ENCODE peak calls at places on chromosomes 4 and X, in nine cellular contexts. W is IMR-90; B is fibroblast of mammary gland; E is AG10803; X is right atrium auricular region; T is stimulated activated CD8-positive, alpha-beta memory T cell treated with anti-CD3 and anti-CD28 coated beads, Interleukin-12 subunit alpha, Interleukin-12 subunit beta, amount 100 ng/mL, for 4 hours; O is GM04504; A is NCI-H748 treated with DMSO at 0.1 percent for 48 hours; Y is NCI-H1092 treated with DMSO at 0.1 percent for 48 hours. N is an unnamed sample.

GRCh38 chr4:140637836-140638235 is 69.1 kb upstream of the UCP1 start:
- DNase-seq in B (peak), T (no peak), W (no peak), Y (peak), O (no peak), E (peak), X (no peak), A (peak), N (peak)

GRCh38 chrX:101759000-101759399 is 99.3 kb upstream of the ARMCX2 start:
- DNase-seq in A (no peak), X (no peak), O (peak), W (peak), B (peak), T (no peak), E (peak), Y (peak), N (peak)

GRCh38 chr4:145307120-145307519 is 126.7 kb upstream of the OTUD4 start:
- DNase-seq in A (no peak), B (no peak), E (no peak), Y (no peak), W (no peak), X (no peak), O (no peak), T (no peak), N (no peak)

GRCh38 chrX:20477836-20478532 is 211.3 kb upstream of the RPS6KA3 start:
- DNase-seq in X (no peak), T (no peak), W (no peak), A (peak), E (no peak), Y (peak), B (no peak), O (no peak), N (no peak)

GRCh38 chr4:99301376-99302164 is 10.8 kb upstream of the ADH1A start:
- DNase-seq in O (peak), T (no peak), A (no peak), X (no peak), E (peak), B (peak), W (peak), Y (no peak), N (no peak)

GRCh38 chr4:7323872-7324650 is 110.7 kb downstream of the PSAPL1 start:
- DNase-seq in E (no peak), T (no peak), X (no peak), O (no peak), W (no peak), Y (peak), B (no peak), A (peak), N (no peak)

GRCh38 chrX:77640702-77641101 is 145.3 kb downstream of the ATRX start:
- DNase-seq in Y (no peak), B (no peak), A (no peak), W (no peak), E (no peak), O (no peak), T (no peak), X (no peak), N (no peak)

GRCh38 chr4:71355045-71355444 is 16.2 kb downstream of the SLC4A4 start:
- DNase-seq in E (no peak), Y (no peak), B (no peak), W (no peak), T (no peak), X (no peak), A (no peak), O (no peak), N (no peak)

GRCh38 chr4:138736362-138736761 is 279.2 kb upstream of the NOCT start:
- DNase-seq in T (no peak), O (no peak), B (peak), Y (no peak), E (peak), W (peak), A (no peak), X (no peak), N (no peak)

GRCh38 chrX:118251251-118251650 is 94.7 kb upstream of the WDR44 start:
- DNase-seq in Y (no peak), E (peak), W (peak), X (no peak), B (peak), T (no peak), A (no peak), O (peak), N (no peak)

GRCh38 chr4:20272411-20272872 is 20.7 kb downstream of the SLIT2 start:
- DNase-seq in E (peak), A (no peak), B (peak), Y (no peak), O (no peak), X (no peak), T (no peak), W (peak), N (no peak)

GRCh38 chr4:94523033-94523590 is 71.4 kb downstream of the PDLIM5 start:
- DNase-seq in B (peak), T (no peak), W (no peak), X (no peak), O (no peak), A (no peak), Y (no peak), E (peak), N (no peak)

GRCh38 chrX:132488092-132488749 is 617 bp downstream of the MBNL3 start:
- DNase-seq in E (peak), T (no peak), W (peak), O (no peak), B (peak), A (no peak), Y (peak), X (no peak), N (peak)

GRCh38 chr4:114598191-114599121 is at the start of gene UGT8:
- DNase-seq in X (no peak), T (peak), E (peak), Y (peak), W (no peak), B (peak), A (peak), O (no peak), N (peak)

GRCh38 chr4:14679906-14680305 is 322.4 kb upstream of the CPEB2 start:
- DNase-seq in A (no peak), B (peak), T (no peak), W (no peak), E (no peak), O (no peak), X (no peak), Y (no peak), N (no peak)

GRCh38 chrX:45879512-45879911 is 665.7 kb downstream of the ZNF674 start:
- DNase-seq in Y (no peak), E (no peak), B (no peak), W (no peak), T (no peak), X (no peak), A (no peak), O (no peak), N (no peak)